ENCODE peak calls at places on chromosomes 3 and 15, in nine cellular contexts. D, C, L, I, M, T, W, E and G are unnamed samples.

GRCh38 chr15:45784656-45785055 is 149.8 kb downstream of the SQOR start:
- DNase-seq in D (no peak), C (no peak), L (no peak), I (no peak), M (no peak), T (no peak), W (no peak), E (no peak), G (no peak)

GRCh38 chr15:55694652-55695150 is 48.3 kb downstream of the PRTG start:
- DNase-seq in D (no peak), C (peak), L (no peak), I (peak), M (peak), T (no peak), W (no peak), E (peak), G (peak)

GRCh38 chr3:143291826-143292447 is 172.4 kb downstream of the CHST2 start:
- DNase-seq in D (no peak), C (peak), L (no peak), I (no peak), M (no peak), T (no peak), W (no peak), E (no peak), G (no peak)

GRCh38 chr15:31349233-31350141 is 22.9 kb downstream of the KLF13 start:
- DNase-seq in D (peak), C (no peak), L (no peak), I (no peak), M (no peak), T (no peak), W (no peak), E (no peak), G (no peak)

GRCh38 chr3:135141092-135141491 is 346.0 kb downstream of the EPHB1 start:
- DNase-seq in D (no peak), C (no peak), L (no peak), I (no peak), M (no peak), T (no peak), W (no peak), E (no peak), G (no peak)

GRCh38 chr15:96171842-96172241 is 158.7 kb upstream of the NR2F2 start:
- DNase-seq in D (no peak), C (peak), L (no peak), I (peak), M (no peak), T (peak), W (no peak), E (peak), G (no peak)

GRCh38 chr3:134564991-134565390 is 79.1 kb downstream of the CEP63 start:
- DNase-seq in D (no peak), C (no peak), L (no peak), I (no peak), M (no peak), T (no peak), W (no peak), E (no peak), G (no peak)

GRCh38 chr15:40192942-40193341 is 32.1 kb downstream of the BUB1B start:
- DNase-seq in D (no peak), C (peak), L (no peak), I (no peak), M (no peak), T (peak), W (no peak), E (no peak), G (no peak)

GRCh38 chr3:94234177-94234788 is 171.4 kb downstream of the NSUN3 start:
- DNase-seq in D (peak), C (peak), L (no peak), I (peak), M (no peak), T (peak), W (no peak), E (peak), G (peak)

GRCh38 chr3:178325330-178325729 is 210.9 kb upstream of the KCNMB2 start:
- DNase-seq in D (peak), C (peak), L (no peak), I (no peak), M (no peak), T (peak), W (no peak), E (peak), G (no peak)

GRCh38 chr3:13475871-13476590 is 4.1 kb upstream of the HDAC11 start:
- DNase-seq in D (no peak), C (no peak), L (no peak), I (no peak), M (no peak), T (no peak), W (no peak), E (no peak), G (no peak)

GRCh38 chr15:58467121-58467721 is 35.4 kb downstream of the LIPC start:
- DNase-seq in D (no peak), C (peak), L (no peak), I (peak), M (no peak), T (no peak), W (no peak), E (no peak), G (no peak)

GRCh38 chr15:41851755-41852370 is 13.2 kb downstream of the PLA2G4B start:
- DNase-seq in D (no peak), C (no peak), L (no peak), I (no peak), M (no peak), T (no peak), W (no peak), E (no peak), G (no peak)

GRCh38 chr15:87851497-87851896 is 405.0 kb downstream of the NTRK3 start:
- DNase-seq in D (no peak), C (no peak), L (no peak), I (no peak), M (no peak), T (no peak), W (no peak), E (no peak), G (no peak)

GRCh38 chr3:13506680-13507079 is 26.6 kb downstream of the HDAC11 start:
- DNase-seq in D (no peak), C (no peak), L (no peak), I (no peak), M (no peak), T (no peak), W (no peak), E (no peak), G (no peak)

GRCh38 chr3:94862703-94863102 is 799.8 kb downstream of the NSUN3 start:
- DNase-seq in D (peak), C (peak), L (no peak), I (no peak), M (no peak), T (peak), W (no peak), E (peak), G (peak)

GRCh38 chr3:119239421-119239820 is 1.3 kb downstream of the B4GALT4 start:
- DNase-seq in D (no peak), C (no peak), L (no peak), I (no peak), M (no peak), T (no peak), W (no peak), E (no peak), G (no peak)

GRCh38 chr3:132164469-132165092 is 129.8 kb upstream of the CPNE4 start:
- DNase-seq in D (no peak), C (peak), L (no peak), I (no peak), M (no peak), T (peak), W (no peak), E (no peak), G (no peak)

GRCh38 chr3:112738366-112738765 is 97.4 kb upstream of the CCDC80 start:
- DNase-seq in D (no peak), C (peak), L (no peak), I (no peak), M (no peak), T (peak), W (no peak), E (no peak), G (no peak)

GRCh38 chr3:128993461-128994172 is at the start of gene CFAP92:
- DNase-seq in D (peak), C (peak), L (peak), I (peak), M (peak), T (peak), W (peak), E (peak), G (peak)

GRCh38 chr3:111012388-111013248 is 59.0 kb upstream of the NECTIN3 start:
- DNase-seq in D (no peak), C (peak), L (no peak), I (no peak), M (no peak), T (no peak), W (no peak), E (peak), G (no peak)
- TF ChIP-seq CTCF in D (peak), C (peak), L (no peak), I (no peak), M (no peak), T (no peak), W (no peak), E (peak), G (no peak)

GRCh38 chr3:109702252-109702651 is 364.9 kb upstream of the DPPA4 start:
- DNase-seq in D (peak), C (peak), L (no peak), I (no peak), M (no peak), T (peak), W (no peak), E (no peak), G (no peak)

DNA sequence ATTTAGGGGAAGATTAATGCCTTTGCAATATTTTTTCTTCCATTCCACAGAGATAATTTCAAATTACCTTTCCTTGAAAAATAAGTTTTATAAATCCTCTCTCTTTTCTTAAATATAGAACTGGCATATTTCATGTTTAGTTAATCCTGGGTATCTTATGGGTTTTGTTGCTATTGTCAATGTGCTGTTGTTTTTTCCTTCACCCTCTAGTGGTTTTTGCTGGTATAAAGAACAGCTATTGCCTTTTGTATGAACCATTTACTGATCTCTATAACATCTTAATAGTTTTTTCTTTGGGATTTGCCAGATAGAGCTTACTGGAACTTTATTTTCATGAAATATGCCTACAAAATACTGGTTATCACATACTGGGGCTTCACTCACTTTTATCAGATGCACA is 359.6 kb upstream of the DPPA4 start:
- DNase-seq in D (no peak), C (peak), L (no peak), I (no peak), M (no peak), T (no peak), W (no peak), E (peak), G (no peak)
- TF ChIP-seq CTCF in D (no peak), C (peak), L (no peak), I (no peak), M (no peak), T (peak), W (no peak), E (no peak), G (no peak)

GRCh38 chr3:4021162-4021561 is 221.9 kb downstream of the LRRN1 start:
- DNase-seq in D (no peak), C (no peak), L (no peak), I (peak), M (no peak), T (no peak), W (no peak), E (peak), G (no peak)
- TF ChIP-seq CTCF in D (no peak), C (no peak), L (no peak), I (no peak), M (no peak), T (no peak), W (no peak), E (no peak), G (no peak)

GRCh38 chr3:16060945-16061344 is 113.5 kb upstream of the GALNT15 start:
- DNase-seq in D (no peak), C (peak), L (no peak), I (no peak), M (no peak), T (peak), W (no peak), E (no peak), G (no peak)
- TF ChIP-seq CTCF in D (no peak), C (peak), L (no peak), I (no peak), M (no peak), T (no peak), W (no peak), E (no peak), G (no peak)

GRCh38 chr15:43210807-43211206 is 10.0 kb downstream of the EPB42 start:
- DNase-seq in D (no peak), C (no peak), L (no peak), I (no peak), M (no peak), T (no peak), W (no peak), E (no peak), G (no peak)

GRCh38 chr15:43211336-43211735 is 9.5 kb downstream of the EPB42 start:
- DNase-seq in D (no peak), C (no peak), L (no peak), I (no peak), M (no peak), T (no peak), W (no peak), E (no peak), G (no peak)

GRCh38 chr15:43208052-43209002 is 12.5 kb downstream of the EPB42 start:
- DNase-seq in D (no peak), C (no peak), L (no peak), I (no peak), M (no peak), T (no peak), W (no peak), E (no peak), G (no peak)

GRCh38 chr15:43210172-43210745 is 10.6 kb downstream of the EPB42 start:
- DNase-seq in D (no peak), C (no peak), L (no peak), I (no peak), M (no peak), T (no peak), W (no peak), E (no peak), G (no peak)

GRCh38 chr15:43209059-43209824 is 11.6 kb downstream of the EPB42 start:
- DNase-seq in D (no peak), C (peak), L (no peak), I (peak), M (no peak), T (peak), W (no peak), E (peak), G (peak)
- TF ChIP-seq CTCF in D (no peak), C (peak), L (no peak), I (peak), M (no peak), T (peak), W (no peak), E (peak), G (no peak)

GRCh38 chr15:35450492-35450891 is 95.5 kb downstream of the DPH6 start:
- DNase-seq in D (no peak), C (peak), L (no peak), I (no peak), M (no peak), T (peak), W (no peak), E (no peak), G (no peak)

GRCh38 chr15:35443376-35443775 is 102.6 kb downstream of the DPH6 start:
- DNase-seq in D (no peak), C (no peak), L (no peak), I (no peak), M (no peak), T (no peak), W (no peak), E (peak), G (no peak)

GRCh38 chr15:35445891-35446290 is 100.1 kb downstream of the DPH6 start:
- DNase-seq in D (no peak), C (peak), L (no peak), I (no peak), M (no peak), T (no peak), W (no peak), E (no peak), G (no peak)

GRCh38 chr15:35444557-35445204 is 101.3 kb downstream of the DPH6 start:
- DNase-seq in D (peak), C (peak), L (no peak), I (peak), M (peak), T (peak), W (no peak), E (peak), G (peak)

DNA sequence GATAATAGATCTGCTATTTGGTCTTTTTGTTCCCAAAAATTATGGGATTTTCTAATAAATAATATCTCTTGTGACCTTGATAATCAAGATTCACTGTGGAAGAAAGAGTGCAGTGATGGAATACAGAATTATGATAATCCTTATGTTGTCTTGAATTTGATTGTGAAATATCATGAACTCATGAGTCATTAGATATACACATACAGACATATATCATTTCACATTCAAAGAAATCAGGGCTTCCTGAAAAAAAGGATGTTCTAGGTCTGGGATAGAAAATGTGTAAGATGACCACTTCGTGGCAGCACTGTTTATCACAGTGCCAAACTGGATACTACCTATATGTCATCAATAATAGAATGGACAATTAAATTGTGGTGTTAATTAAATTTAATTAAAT is 97.7 kb downstream of the DPH6 start:
- DNase-seq in D (no peak), C (peak), L (no peak), I (no peak), M (no peak), T (peak), W (no peak), E (no peak), G (no peak)
- TF ChIP-seq CTCF in D (no peak), C (no peak), L (no peak), I (no peak), M (no peak), T (peak), W (no peak), E (no peak), G (no peak)

GRCh38 chr3:25574172-25574765 is 90.4 kb downstream of the TOP2B start:
- DNase-seq in D (no peak), C (no peak), L (no peak), I (no peak), M (no peak), T (no peak), W (no peak), E (no peak), G (no peak)
- TF ChIP-seq CTCF in D (no peak), C (no peak), L (no peak), I (no peak), M (no peak), T (no peak), W (no peak), E (no peak), G (no peak)